ENCODE peak calls at places on chromosomes 12 and 14, in ten cellular contexts. P is astrocyte of the spinal cord; G is dermis microvascular lymphatic vessel endothelial cell; N is AG20443; H is activated CD4-positive, alpha-beta T cell treated with anti-CD3 and anti-CD28 coated beads, Interleukin-2, amount 50 U/mL, for 48 hours; V is epithelial cell of proximal tubule; M is hippocampal formation; C is occipital lobe; S is heart left ventricle; Y is NCI-H1048. L is an unnamed sample.

GRCh38 chr14:75515631-75515999 is 6.7 kb upstream of the BATF start:
- DNase-seq in C (no peak), S (no peak), M (no peak), P (no peak), G (no peak), Y (no peak), N (no peak), H (no peak), V (no peak), L (no peak)

GRCh38 chr12:66733839-66734238 is 55.0 kb upstream of the GRIP1 start:
- DNase-seq in H (no peak), V (no peak), P (no peak), S (no peak), M (no peak), N (no peak), Y (no peak), G (no peak), C (no peak), L (no peak)

GRCh38 chr12:79186506-79186905 is 321.9 kb downstream of the SYT1 start:
- DNase-seq in M (no peak), Y (no peak), H (no peak), P (no peak), G (no peak), V (no peak), N (no peak), C (no peak), S (no peak), L (no peak)

GRCh38 chr14:29282169-29282568 is 515.6 kb downstream of the FOXG1 start:
- DNase-seq in C (no peak), G (no peak), H (no peak), S (no peak), Y (no peak), M (no peak), P (peak; percentile 34), N (peak; percentile 9), V (no peak), L (no peak)

GRCh38 chr14:100118377-100119011 is 41.0 kb downstream of the DEGS2 start:
- DNase-seq in C (no peak), P (no peak), G (no peak), N (no peak), V (no peak), Y (no peak), H (no peak), M (no peak), S (no peak), L (no peak)

GRCh38 chr14:39055786-39056474 is 47.1 kb downstream of the SEC23A start:
- DNase-seq in N (no peak), S (no peak), G (no peak), P (no peak), Y (no peak), C (no peak), M (no peak), V (no peak), H (no peak), L (no peak)

GRCh38 chr12:26830783-26831601 is 2.0 kb downstream of the ITPR2 start:
- DNase-seq in N (no peak), Y (no peak), C (no peak), M (peak; percentile 26), S (no peak), G (no peak), H (no peak), V (no peak), P (no peak), L (no peak)

GRCh38 chr14:32559048-32559447 is 229.9 kb downstream of the AKAP6 start:
- DNase-seq in S (no peak), Y (no peak), H (no peak), G (no peak), M (no peak), C (no peak), N (peak; percentile 23), P (peak; percentile 3), V (no peak), L (no peak)

GRCh38 chr14:55373784-55374725 is 37.6 kb downstream of the ATG14 start:
- DNase-seq in P (peak; percentile 56), G (peak; percentile 40), H (peak; percentile 24), Y (no peak), S (no peak), C (no peak), M (no peak), N (no peak), V (peak; percentile 20), L (no peak)

GRCh38 chr12:81329088-81329487 is 251.2 kb downstream of the ACSS3 start:
- DNase-seq in M (no peak), V (peak; percentile 1), H (no peak), P (no peak), Y (no peak), N (peak; percentile 10), S (no peak), C (no peak), G (no peak), L (no peak)

GRCh38 chr14:99660006-99660566 is 15.2 kb downstream of the HHIPL1 start:
- DNase-seq in S (peak; percentile 46), M (no peak), P (no peak), Y (no peak), N (no peak), G (no peak), C (no peak), H (no peak), V (no peak), L (no peak)

GRCh38 chr14:52266179-52266578 is 1.3 kb upstream of the PTGDR start:
- DNase-seq in V (no peak), N (peak; percentile 82), C (no peak), P (peak; percentile 66), Y (no peak), M (no peak), G (no peak), H (no peak), S (no peak), L (no peak)

GRCh38 chr12:73235387-73235786 is 963.2 kb downstream of the TRHDE start:
- DNase-seq in N (no peak), H (no peak), Y (no peak), V (no peak), G (no peak), P (no peak), M (no peak), C (no peak), S (no peak), L (no peak)

GRCh38 chr14:94752575-94752974 is 17.3 kb downstream of the GSC start:
- DNase-seq in P (no peak), Y (no peak), M (no peak), S (peak; percentile 68), V (no peak), H (no peak), C (no peak), N (no peak), G (no peak), L (no peak)

GRCh38 chr14:43043851-43044250 is 1437.2 kb downstream of the LRFN5 start:
- DNase-seq in G (no peak), N (no peak), H (no peak), S (no peak), V (no peak), P (no peak), C (no peak), Y (no peak), M (no peak), L (no peak)

GRCh38 chr14:34873591-34874385 is 1.4 kb downstream of the BAZ1A start:
- DNase-seq in M (peak; percentile 34), H (peak; percentile 90), Y (peak; percentile 53), V (no peak), C (peak; percentile 83), S (peak; percentile 92), G (peak; percentile 67), P (peak; percentile 71), N (peak; percentile 76), L (no peak)